ENCODE peak calls at places on chromosome 6, in ten cellular contexts. C is gastrocnemius medialis; Q is keratinocyte; R is IMR-90; U is CD8-positive, alpha-beta T cell; F is adipocyte; T is mucosa of descending colon; D is transverse colon; P is pancreas; O is tibial artery. G is an unnamed sample. For H3K4me1, the result is how much of the 10 kb centered on the place peaks cover.

GRCh38 chr6:168968228-168968627 is 285.4 kb downstream of the THBS2 start:
- DNase-seq in C (peak), Q (no peak), R (peak), U (no peak), F (peak), T (no peak), D (peak), P (no peak), O (peak), G (no peak)

GRCh38 chr6:106939208-106939607 is 35.3 kb downstream of the CD24 start:
- DNase-seq in C (no peak), Q (no peak), R (no peak), U (no peak), F (no peak), T (no peak), D (no peak), P (no peak), O (no peak), G (no peak)

GRCh38 chr6:133707456-133707855 is 181.5 kb upstream of the TCF21 start:
- DNase-seq in C (no peak), Q (no peak), R (peak), U (no peak), F (peak), T (no peak), D (no peak), P (no peak), O (no peak), G (no peak)

GRCh38 chr6:135183532-135184440 is 2.7 kb downstream of the MYB start:
- DNase-seq in C (no peak), Q (peak), R (peak), U (peak), F (peak), T (peak), D (peak), P (no peak), O (no peak), G (peak)

GRCh38 chr6:112180095-112180820 is 74.1 kb downstream of the LAMA4 start:
- DNase-seq in C (peak), Q (peak), R (peak), U (no peak), F (peak), T (no peak), D (peak), P (no peak), O (no peak), G (no peak)

GRCh38 chr6:121187833-121188200 is 146.5 kb downstream of the TBC1D32 start:
- DNase-seq in C (no peak), Q (no peak), R (no peak), U (no peak), F (no peak), T (no peak), D (no peak), P (no peak), O (no peak), G (no peak)

GRCh38 chr6:13027200-13027599 is 301.1 kb downstream of the TBC1D7 start:
- DNase-seq in C (no peak), Q (no peak), R (no peak), U (no peak), F (no peak), T (no peak), D (no peak), P (no peak), O (no peak), G (no peak)

GRCh38 chr6:72783667-72784066 is 161.8 kb downstream of the KCNQ5 start:
- DNase-seq in C (no peak), Q (no peak), R (peak), U (no peak), F (peak), T (no peak), D (no peak), P (no peak), O (no peak), G (no peak)

GRCh38 chr6:135449246-135449645 is 48.3 kb downstream of the AHI1 start:
- DNase-seq in C (no peak), Q (no peak), R (no peak), U (no peak), F (no peak), T (no peak), D (no peak), P (no peak), O (no peak), G (no peak)

GRCh38 chr6:75751443-75751842 is 2.4 kb downstream of the MYO6 start:
- DNase-seq in C (no peak), Q (no peak), R (peak), U (no peak), F (peak), T (no peak), D (no peak), P (no peak), O (no peak), G (no peak)

GRCh38 chr6:72554761-72555221 is 67.1 kb upstream of the KCNQ5 start:
- DNase-seq in C (no peak), Q (no peak), R (peak), U (no peak), F (peak), T (no peak), D (no peak), P (no peak), O (no peak), G (no peak)

GRCh38 chr6:119476554-119476953 is 127.0 kb upstream of the MAN1A1 start:
- DNase-seq in C (no peak), Q (no peak), R (no peak), U (no peak), F (no peak), T (no peak), D (no peak), P (no peak), O (no peak), G (no peak)

GRCh38 chr6:162014069-162014811 is 713.3 kb downstream of the PRKN start:
- DNase-seq in C (no peak), Q (no peak), R (no peak), U (no peak), F (no peak), T (no peak), D (no peak), P (no peak), O (no peak), G (no peak)

GRCh38 chr6:111829581-111829980 is 43.7 kb downstream of the FYN start:
- DNase-seq in C (no peak), Q (no peak), R (no peak), U (no peak), F (no peak), T (no peak), D (no peak), P (no peak), O (no peak), G (no peak)

GRCh38 chr6:18260448-18261106 is 3.8 kb downstream of the DEK start:
- DNase-seq in C (peak), Q (peak), R (peak), U (no peak), F (peak), T (no peak), D (no peak), P (no peak), O (no peak), G (no peak)

GRCh38 chr6:117483645-117484016 is 1.2 kb downstream of the DCBLD1 start:
- DNase-seq in C (no peak), Q (no peak), R (peak), U (no peak), F (peak), T (no peak), D (peak), P (no peak), O (no peak), G (no peak)

GRCh38 chr6:135753196-135753595 is 98.3 kb upstream of the PDE7B start:
- DNase-seq in C (no peak), Q (no peak), R (no peak), U (no peak), F (no peak), T (no peak), D (no peak), P (no peak), O (no peak), G (no peak)

GRCh38 chr6:57276946-57277345 is 40.5 kb upstream of the PRIM2 start:
- DNase-seq in C (no peak), Q (no peak), R (no peak), U (no peak), F (no peak), T (no peak), D (no peak), P (no peak), O (no peak), G (no peak)

GRCh38 chr6:92748131-92748530 is 671.2 kb downstream of the EPHA7 start:
- DNase-seq in C (no peak), Q (no peak), R (no peak), U (no peak), F (no peak), T (no peak), D (no peak), P (no peak), O (no peak), G (no peak)

GRCh38 chr6:69812746-69813427 is 16.1 kb upstream of the LMBRD1 start:
- DNase-seq in C (no peak), Q (no peak), R (no peak), U (no peak), F (no peak), T (no peak), D (no peak), P (no peak), O (no peak), G (no peak)

GRCh38 chr6:137259349-137259748 is 40.2 kb upstream of the IFNGR1 start:
- DNase-seq in C (no peak), Q (peak), R (peak), U (no peak), F (no peak), T (no peak), D (no peak), P (no peak), O (no peak), G (no peak)

GRCh38 chr6:108565893-108566292 is 5.2 kb downstream of the FOXO3 start:
- DNase-seq in C (peak), Q (no peak), R (peak), U (no peak), F (peak), T (no peak), D (peak), P (no peak), O (peak), G (no peak)

GRCh38 chr6:14871196-14871595 is 374.7 kb upstream of the JARID2 start:
- DNase-seq in C (peak), Q (no peak), R (peak), U (no peak), F (no peak), T (no peak), D (no peak), P (no peak), O (no peak), G (no peak)

GRCh38 chr6:129276986-129277385 is 394.0 kb downstream of the LAMA2 start:
- DNase-seq in C (no peak), Q (no peak), R (no peak), U (no peak), F (no peak), T (no peak), D (no peak), P (no peak), O (no peak), G (no peak)

GRCh38 chr6:133671376-133671775 is 217.5 kb upstream of the TCF21 start:
- DNase-seq in C (no peak), Q (no peak), R (no peak), U (no peak), F (no peak), T (no peak), D (no peak), P (no peak), O (no peak), G (no peak)

GRCh38 chr6:48032156-48032555 is 78.8 kb downstream of the PTCHD4 start:
- DNase-seq in C (no peak), Q (peak), R (peak), U (no peak), F (peak), T (no peak), D (no peak), P (no peak), O (no peak), G (no peak)

GRCh38 chr6:33271098-33271607 is 523 bp downstream of the VPS52 start:
- DNase-seq in C (no peak), Q (no peak), R (no peak), U (no peak), F (no peak), T (no peak), D (no peak), P (no peak), O (no peak), G (no peak)

GRCh38 chr6:20680697-20681165 is 146.5 kb downstream of the CDKAL1 start:
- DNase-seq in C (no peak), Q (no peak), R (peak), U (no peak), F (peak), T (no peak), D (no peak), P (no peak), O (no peak), G (no peak)

GRCh38 chr6:22442826-22443225 is 126.5 kb upstream of the HDGFL1 start:
- DNase-seq in C (no peak), Q (peak), R (peak), U (no peak), F (peak), T (no peak), D (no peak), P (no peak), O (no peak), G (no peak)

GRCh38 chr6:89564752-89565427 is 73.7 kb downstream of the LYRM2 start:
- DNase-seq in C (no peak), Q (no peak), R (no peak), U (no peak), F (peak), T (no peak), D (no peak), P (no peak), O (peak), G (no peak)

GRCh38 chr6:124964764-124965105 is 2.5 kb downstream of the RNF217 start:
- DNase-seq in C (no peak), Q (no peak), R (no peak), U (no peak), F (no peak), T (no peak), D (no peak), P (no peak), O (no peak), G (no peak)

GRCh38 chr6:94651239-94651638 is 926.1 kb upstream of the MANEA start:
- DNase-seq in C (no peak), Q (no peak), R (no peak), U (no peak), F (no peak), T (no peak), D (no peak), P (no peak), O (no peak), G (no peak)

GRCh38 chr6:113629940-113630339 is 227.2 kb upstream of the MARCKS start:
- DNase-seq in C (no peak), Q (no peak), R (no peak), U (no peak), F (no peak), T (no peak), D (no peak), P (no peak), O (no peak), G (no peak)

GRCh38 chr6:113630738-113631535 is 226.2 kb upstream of the MARCKS start:
- DNase-seq in C (no peak), Q (no peak), R (peak), U (no peak), F (peak), T (peak), D (peak), P (no peak), O (peak), G (no peak)

GRCh38 chr6:113632220-113632864 is 224.8 kb upstream of the MARCKS start:
- DNase-seq in C (peak), Q (peak), R (peak), U (no peak), F (peak), T (no peak), D (peak), P (no peak), O (peak), G (peak)

GRCh38 chr6:113630365-113630737 is 226.8 kb upstream of the MARCKS start:
- DNase-seq in C (no peak), Q (no peak), R (peak), U (no peak), F (peak), T (no peak), D (no peak), P (no peak), O (no peak), G (no peak)

DNA sequence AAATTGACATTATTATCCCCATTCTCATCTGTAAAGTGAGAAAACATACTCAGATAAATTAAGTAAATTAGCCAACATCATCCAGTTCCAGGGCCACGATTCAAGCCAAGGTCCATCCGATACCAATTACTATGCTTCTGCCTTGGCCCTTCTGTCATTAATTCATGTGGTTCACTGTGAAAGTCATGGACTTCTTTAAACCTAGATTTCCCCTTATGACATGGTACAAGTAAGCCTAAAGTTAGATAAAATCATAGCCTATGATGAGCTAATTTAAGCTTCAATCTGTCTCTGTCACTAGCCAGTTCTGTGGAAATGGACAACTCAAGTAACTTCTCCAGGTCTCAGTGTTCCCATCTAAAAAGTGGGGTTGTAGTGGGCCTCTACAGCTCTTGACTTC is 225.5 kb upstream of the MARCKS start:
- DNase-seq in C (no peak), Q (no peak), R (no peak), U (no peak), F (no peak), T (no peak), D (no peak), P (no peak), O (no peak), G (no peak)
- H3K4me1 ChIP-seq in C (under half), Q (half or more), R (under half), U (under half), F (half or more), T (under half), D (under half), P (under half), O (half or more), G (under half)

DNA sequence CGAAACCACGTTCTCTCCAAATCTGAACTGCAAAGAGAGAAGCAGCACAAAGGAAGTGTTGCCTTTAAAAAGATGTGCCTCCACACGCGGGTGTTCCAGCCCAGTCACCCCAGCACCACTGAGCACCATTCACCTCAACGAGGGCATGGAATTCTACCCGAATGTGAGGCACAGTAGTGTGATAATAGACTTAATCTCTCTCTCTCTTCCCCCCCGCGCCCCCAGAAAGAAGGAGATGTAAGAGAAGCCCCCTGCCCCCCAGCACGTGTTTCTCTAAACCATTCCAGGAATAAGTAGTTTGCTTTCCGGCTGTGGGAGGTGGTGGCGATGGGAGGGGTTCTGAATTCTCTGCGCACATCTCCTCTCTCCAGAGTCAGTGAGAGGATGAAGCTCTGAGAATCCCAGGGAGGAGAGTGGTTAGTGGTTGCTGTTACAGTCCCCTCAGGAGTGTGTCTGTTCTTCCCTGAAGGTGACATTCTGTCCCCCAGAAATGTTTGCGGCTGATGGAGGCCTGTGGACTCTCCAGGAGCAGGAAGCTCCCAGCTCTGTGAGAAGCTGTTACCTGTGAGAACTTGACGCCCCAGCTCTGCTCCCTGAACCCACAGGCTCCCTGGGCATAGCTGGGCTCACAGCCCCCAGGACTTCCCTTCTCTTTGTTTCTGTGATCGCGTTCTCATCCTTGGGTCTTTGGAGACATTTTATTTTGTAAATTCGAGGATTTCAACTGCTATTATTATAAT is 23.5 kb upstream of the IRF4 start:
- DNase-seq in C (no peak), Q (no peak), R (no peak), U (no peak), F (no peak), T (peak), D (no peak), P (no peak), O (no peak), G (peak)
- H3K4me1 ChIP-seq in C (under half), Q (under half), R (under half), U (under half), F (under half), T (under half), D (under half), P (under half), O (under half), G (under half)

GRCh38 chr6:158756126-158756525 is 63.0 kb downstream of the EZR start:
- DNase-seq in C (no peak), Q (no peak), R (no peak), U (no peak), F (no peak), T (no peak), D (no peak), P (no peak), O (no peak), G (no peak)
- H3K4me1 ChIP-seq in C (under half), Q (under half), R (under half), U (under half), F (under half), T (under half), D (under half), P (under half), O (under half), G (under half)

DNA sequence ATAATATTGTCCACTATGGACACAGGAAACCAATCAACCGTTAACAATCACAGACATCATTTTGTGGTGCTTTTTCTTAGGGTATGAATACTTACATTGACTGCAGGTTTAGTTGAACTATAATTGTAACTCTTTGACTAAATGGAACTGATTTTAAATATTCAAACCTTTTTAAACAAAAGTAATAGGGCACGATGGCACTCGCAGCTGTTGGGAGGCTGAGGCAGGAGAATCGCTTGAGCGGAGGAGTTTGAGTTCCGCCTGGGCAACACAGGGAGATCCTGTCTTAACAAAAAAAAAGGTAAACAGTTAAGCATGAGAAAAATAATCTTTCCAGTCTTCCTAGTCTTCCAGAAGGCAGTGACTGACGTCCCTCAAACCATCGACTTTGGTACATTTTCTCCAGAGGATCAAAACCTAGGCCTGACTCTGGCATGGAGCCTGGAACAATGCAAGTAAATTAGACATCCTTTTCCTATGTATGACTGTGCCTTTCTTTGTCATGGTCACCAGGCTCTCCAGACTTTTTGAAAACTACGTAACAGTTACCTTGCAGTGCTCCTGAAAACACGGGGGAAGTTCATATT is 16.6 kb upstream of the PRDM13 start:
- DNase-seq in C (no peak), Q (no peak), R (no peak), U (no peak), F (no peak), T (no peak), D (no peak), P (no peak), O (no peak), G (no peak)
- H3K4me1 ChIP-seq in C (under half), Q (under half), R (under half), U (under half), F (under half), T (under half), D (under half), P (under half), O (under half), G (under half)

G was measured in aorta.